ENCODE peak calls at places on chromosome 5, in six cellular contexts. V is tibial nerve; E is cardiac muscle cell; P is progenitor cell of endocrine pancreas; M is CD8-positive, alpha-beta T cell; T is uterus. Y is an unnamed sample.

GRCh38 chr5:179603308-179603707 is 20.2 kb downstream of the HNRNPH1 start:
- DNase-seq in V (no peak), E (no peak), P (no peak), M (no peak), T (no peak), Y (no peak)

GRCh38 chr5:17944046-17944445 is 309.8 kb downstream of the TAF11L14 start:
- DNase-seq in V (no peak), E (no peak), P (no peak), M (no peak), T (no peak), Y (no peak)

GRCh38 chr5:78566747-78567449 is 81.7 kb downstream of the LHFPL2 start:
- DNase-seq in V (no peak), E (peak), P (no peak), M (no peak), T (no peak), Y (no peak)

GRCh38 chr5:23029296-23029695 is 176.2 kb upstream of the CDH12 start:
- DNase-seq in V (no peak), E (no peak), P (no peak), M (no peak), T (no peak), Y (no peak)

GRCh38 chr5:39638803-39639202 is 214.0 kb upstream of the DAB2 start:
- DNase-seq in V (no peak), E (no peak), P (no peak), M (no peak), T (no peak), Y (no peak)

GRCh38 chr5:150168864-150169263 is 2.3 kb downstream of the CDX1 start:
- DNase-seq in V (no peak), E (no peak), P (no peak), M (no peak), T (no peak), Y (no peak)

GRCh38 chr5:155867531-155868088 is 459.4 kb upstream of the SGCD start:
- DNase-seq in V (no peak), E (no peak), P (no peak), M (no peak), T (no peak), Y (no peak)

GRCh38 chr5:71601222-71602026 is 14.3 kb downstream of the MCCC2 start:
- DNase-seq in V (no peak), E (peak), P (no peak), M (peak), T (no peak), Y (peak)

GRCh38 chr5:124593952-124594351 is 152.5 kb downstream of the ZNF608 start:
- DNase-seq in V (no peak), E (no peak), P (no peak), M (no peak), T (no peak), Y (no peak)

GRCh38 chr5:135367554-135367953 is 31.5 kb downstream of the MACROH2A1 start:
- DNase-seq in V (no peak), E (no peak), P (no peak), M (no peak), T (no peak), Y (no peak)

GRCh38 chr5:168073991-168074800 is 217.2 kb upstream of the WWC1 start:
- DNase-seq in V (no peak), E (peak), P (no peak), M (no peak), T (no peak), Y (no peak)

GRCh38 chr5:180294913-180295555 is 3.2 kb upstream of the MAPK9 start:
- DNase-seq in V (no peak), E (no peak), P (no peak), M (no peak), T (no peak), Y (no peak)

GRCh38 chr5:139272471-139273321 is 20.8 kb upstream of the MATR3 start:
- DNase-seq in V (no peak), E (peak), P (no peak), M (peak), T (no peak), Y (no peak)

GRCh38 chr5:180806351-180807011 is 3.9 kb upstream of the MGAT1 start:
- DNase-seq in V (no peak), E (no peak), P (no peak), M (no peak), T (no peak), Y (no peak)

GRCh38 chr5:144335561-144335960 is 164.9 kb downstream of the KCTD16 start:
- DNase-seq in V (no peak), E (no peak), P (no peak), M (no peak), T (no peak), Y (no peak)

GRCh38 chr5:144333336-144333920 is 162.8 kb downstream of the KCTD16 start:
- DNase-seq in V (no peak), E (no peak), P (no peak), M (no peak), T (no peak), Y (no peak)

GRCh38 chr5:144328980-144329379 is 158.3 kb downstream of the KCTD16 start:
- DNase-seq in V (no peak), E (no peak), P (no peak), M (no peak), T (no peak), Y (no peak)

GRCh38 chr5:144331361-144331760 is 160.7 kb downstream of the KCTD16 start:
- DNase-seq in V (no peak), E (no peak), P (no peak), M (no peak), T (no peak), Y (no peak)

GRCh38 chr5:144332265-144332664 is 161.6 kb downstream of the KCTD16 start:
- DNase-seq in V (no peak), E (no peak), P (no peak), M (no peak), T (no peak), Y (no peak)
- TF ChIP-seq CTCF in V (no peak), E (no peak), P (peak), M (no peak), T (no peak), Y (no peak)

DNA sequence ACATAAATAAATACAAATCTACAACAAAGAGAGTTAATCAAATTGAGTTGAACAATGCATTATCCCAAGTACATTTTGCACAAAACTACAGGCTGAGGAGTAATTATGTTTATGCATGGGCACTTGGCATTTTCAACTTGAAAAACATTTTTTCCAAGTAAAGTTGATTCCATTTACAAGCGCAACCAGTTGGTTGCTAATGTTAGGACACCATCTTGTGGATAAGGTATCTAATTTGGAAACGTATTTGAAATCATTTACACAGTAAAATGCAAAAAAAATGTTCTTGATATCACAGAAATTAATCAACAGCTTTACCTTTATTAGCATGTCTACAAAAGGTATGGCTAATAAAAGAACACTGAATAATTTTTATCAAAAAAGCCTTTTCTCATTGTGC is 18.8 kb downstream of the FTMT start:
- DNase-seq in V (no peak), E (peak), P (no peak), M (no peak), T (no peak), Y (no peak)
- TF ChIP-seq CTCF in V (no peak), E (no peak), P (peak), M (no peak), T (no peak), Y (no peak)

DNA sequence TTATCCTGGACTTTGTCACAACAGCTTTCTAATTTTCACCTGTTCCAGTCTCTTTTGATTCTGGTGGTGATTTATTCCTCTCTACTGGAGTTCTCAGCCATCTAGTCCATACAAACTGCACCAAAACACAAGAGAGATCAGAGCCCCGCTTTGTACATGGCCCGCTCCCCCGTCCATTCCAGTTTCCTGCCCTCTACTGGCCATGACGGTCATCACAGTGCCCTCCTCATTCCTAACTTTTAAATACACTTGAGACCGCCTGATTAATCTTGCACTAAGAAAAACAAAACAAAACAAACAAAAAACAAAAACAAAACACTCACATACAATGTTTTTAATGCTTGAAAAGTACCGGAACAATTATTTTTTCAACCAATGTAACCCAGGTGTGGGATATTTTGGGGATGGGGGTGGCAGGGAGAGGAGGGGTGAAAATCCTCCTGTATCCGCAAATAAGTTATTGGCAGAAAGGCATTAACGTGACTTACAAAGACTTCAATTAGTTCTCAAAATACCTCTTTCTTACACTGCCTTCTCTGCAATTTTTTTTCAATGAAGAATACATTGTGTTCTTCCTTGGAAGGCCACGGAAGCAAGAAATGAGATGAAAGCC is 84.8 kb upstream of the PAM start:
- DNase-seq in V (no peak), E (peak), P (no peak), M (no peak), T (no peak), Y (no peak)
- TF ChIP-seq CTCF in V (no peak), E (peak), P (peak), M (no peak), T (no peak), Y (no peak)

DNA sequence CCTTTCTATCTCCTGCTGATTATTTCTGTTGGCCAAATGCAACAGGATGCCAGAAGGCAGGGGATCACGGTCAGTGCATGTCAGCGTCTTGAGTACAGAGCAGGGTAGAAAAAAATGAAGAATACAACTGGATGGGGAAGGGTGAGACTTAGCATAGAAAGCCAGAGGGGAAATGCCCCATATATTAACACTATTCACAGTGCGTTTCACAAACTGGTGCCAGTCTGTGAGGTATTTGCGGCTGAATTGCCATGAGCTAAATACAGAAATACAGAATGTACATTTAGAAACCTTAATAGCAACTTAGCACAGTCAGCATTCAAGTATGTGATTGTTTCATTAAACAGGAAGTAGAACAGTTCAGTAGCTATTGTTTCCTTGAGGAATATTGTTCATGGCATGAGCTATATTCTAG is 31.0 kb upstream of the SLC1A3 start:
- DNase-seq in V (no peak), E (peak), P (no peak), M (no peak), T (no peak), Y (no peak)
- TF ChIP-seq CTCF in V (no peak), E (no peak), P (no peak), M (no peak), T (no peak), Y (no peak)

GRCh38 chr5:11062379-11062778 is 301.3 kb upstream of the DAP start:
- DNase-seq in V (no peak), E (no peak), P (no peak), M (no peak), T (no peak), Y (no peak)
- TF ChIP-seq CTCF in V (peak), E (no peak), P (no peak), M (no peak), T (no peak), Y (no peak)

Y was measured in natural killer cell.